ENCODE peak calls at places on chromosomes 2 and 18, in nine cellular contexts. D is kidney tubule cell; S is kidney glomerular epithelial cell; F is effector memory CD8-positive, alpha-beta T cell; E is HTR-8/SVneo; C is heart left ventricle; A is nephron progenitor cell; G is psoas muscle; O is epithelial cell of esophagus. M is an unnamed sample.

GRCh38 chr2:43370146-43370545 is 143.7 kb upstream of the ZFP36L2 start:
- DNase-seq in D (peak; percentile 68), S (peak; percentile 28), F (no peak), E (no peak), C (no peak), A (no peak), G (no peak), O (no peak), M (peak; percentile 22)

GRCh38 chr2:27049422-27050280 is 1.8 kb upstream of the AGBL5 start:
- DNase-seq in D (peak; percentile 63), S (no peak), F (peak; percentile 55), E (no peak), C (peak; percentile 59), A (peak; percentile 62), G (no peak), O (peak; percentile 32), M (no peak)

GRCh38 chr18:79610461-79611039 is 69.1 kb upstream of the CTDP1 start:
- DNase-seq in D (no peak), S (no peak), F (no peak), E (no peak), C (peak; percentile 31), A (no peak), G (peak; percentile 53), O (no peak), M (no peak)

GRCh38 chr2:156708051-156708450 is 271.9 kb downstream of the GPD2 start:
- DNase-seq in D (no peak), S (no peak), F (no peak), E (no peak), C (no peak), A (no peak), G (no peak), O (peak; percentile 54), M (no peak)

GRCh38 chr2:216735086-216735485 is 39.7 kb upstream of the IGFBP5 start:
- DNase-seq in D (no peak), S (no peak), F (no peak), E (no peak), C (no peak), A (no peak), G (no peak), O (no peak), M (no peak)

GRCh38 chr18:47748093-47748796 is 182.2 kb downstream of the SMAD2 start:
- DNase-seq in D (no peak), S (no peak), F (no peak), E (no peak), C (no peak), A (no peak), G (no peak), O (no peak), M (no peak)

GRCh38 chr2:58186501-58186900 is 54.6 kb downstream of the FANCL start:
- DNase-seq in D (no peak), S (no peak), F (no peak), E (no peak), C (no peak), A (no peak), G (no peak), O (no peak), M (no peak)

GRCh38 chr18:68441241-68441640 is 273.7 kb downstream of the TMX3 start:
- DNase-seq in D (no peak), S (no peak), F (no peak), E (no peak), C (no peak), A (no peak), G (no peak), O (no peak), M (no peak)

GRCh38 chr2:222024934-222025890 is 273.6 kb downstream of the PAX3 start:
- DNase-seq in D (peak; percentile 51), S (peak; percentile 55), F (no peak), E (peak; percentile 41), C (no peak), A (peak; percentile 8), G (no peak), O (peak; percentile 60), M (peak; percentile 21)

M was measured in RCC 7860.